ENCODE peak calls at places on chromosomes 12 and 14, in five cellular contexts. I is heart right ventricle; C is spleen; O is cardiac muscle cell; W is CD4-positive, CD25-positive, alpha-beta regulatory T cell. M is an unnamed sample. For H3K4me1, the result is how much of the 10 kb centered on the place peaks cover.

GRCh38 chr14:34256223-34256622 is 205.8 kb downstream of the SPTSSA start:
- DNase-seq in I (no peak), C (no peak), W (no peak), O (no peak), M (no peak)

GRCh38 chr12:12442548-12443071 is 85.7 kb downstream of the BORCS5 start:
- DNase-seq in W (no peak), C (no peak), I (no peak), O (peak), M (peak)

GRCh38 chr12:111443586-111443985 is 37.9 kb downstream of the SH2B3 start:
- DNase-seq in O (no peak), I (no peak), C (no peak), W (no peak), M (no peak)

GRCh38 chr12:6963016-6963731 is 7.3 kb downstream of the PHB2 start:
- DNase-seq in W (no peak), I (no peak), C (peak), O (no peak), M (no peak)

GRCh38 chr14:38208825-38209562 is 1.3 kb downstream of the SSTR1 start:
- DNase-seq in C (peak), I (peak), O (peak), W (no peak), M (no peak)

GRCh38 chr12:52837781-52838736 is 3.9 kb upstream of the KRT79 start:
- DNase-seq in C (peak), I (no peak), W (no peak), O (peak), M (peak)

GRCh38 chr12:1226951-1227350 is 235.9 kb downstream of the ERC1 start:
- DNase-seq in W (no peak), I (no peak), O (no peak), C (no peak), M (no peak)

GRCh38 chr12:53561590-53561953 is 54.3 kb upstream of the NPFF start:
- DNase-seq in W (no peak), C (no peak), I (no peak), O (peak), M (peak)

GRCh38 chr12:112684742-112685141 is 106.8 kb upstream of the RPH3A start:
- DNase-seq in W (no peak), C (no peak), I (no peak), O (no peak), M (no peak)

GRCh38 chr14:56331815-56332214 is 213.6 kb downstream of the PELI2 start:
- DNase-seq in I (no peak), C (no peak), W (no peak), O (peak), M (no peak)

GRCh38 chr12:92745874-92746553 is 43.2 kb downstream of the PLEKHG7 start:
- DNase-seq in I (peak), W (no peak), O (peak), C (no peak), M (peak)

GRCh38 chr12:53052419-53053222 is 2.8 kb downstream of the TNS2 start:
- DNase-seq in C (no peak), O (peak), W (no peak), I (peak), M (peak)

DNA sequence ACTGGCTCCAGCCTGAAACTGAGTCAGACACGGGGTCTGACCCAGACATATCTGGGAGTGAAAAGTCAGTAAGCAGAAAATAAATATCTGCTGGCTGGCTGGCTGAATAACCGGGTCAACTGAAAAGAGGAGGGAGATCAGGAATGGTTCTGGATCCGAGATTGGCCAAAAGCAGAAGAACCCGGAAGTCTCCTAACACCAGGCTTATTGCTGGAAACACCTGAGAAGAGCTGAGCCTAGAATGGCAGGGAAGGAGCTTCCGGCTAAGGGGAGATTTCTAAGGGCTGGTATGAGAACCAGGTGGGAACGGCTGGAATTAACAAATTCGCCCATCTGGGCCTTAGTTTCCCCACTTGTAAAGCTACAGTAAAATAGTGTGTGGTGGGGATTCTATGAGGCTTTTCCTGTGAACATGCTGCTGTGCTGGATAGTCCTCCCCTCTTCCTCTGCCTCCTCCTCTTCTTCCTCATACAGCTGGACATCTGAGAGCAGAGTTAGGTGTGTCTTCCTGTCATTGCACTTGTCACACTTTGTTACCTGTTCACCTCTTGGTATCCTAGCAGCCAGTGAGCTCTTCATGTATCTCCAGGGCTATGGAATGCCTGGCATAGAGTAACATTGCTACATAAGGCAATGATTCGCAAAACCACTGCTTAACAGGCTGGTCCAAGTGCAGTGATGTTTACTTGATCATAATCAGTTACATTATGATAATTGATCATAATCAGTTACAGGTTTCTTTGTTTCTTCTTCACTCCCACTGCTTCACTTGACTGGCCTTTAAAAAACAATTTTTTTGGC is 2.0 kb upstream of the SHMT2 start:
- DNase-seq in W (no peak), I (no peak), C (no peak), O (no peak), M (no peak)
- H3K4me1 ChIP-seq in W (half or more), I (under half), C (half or more), O (under half), M (under half)

DNA sequence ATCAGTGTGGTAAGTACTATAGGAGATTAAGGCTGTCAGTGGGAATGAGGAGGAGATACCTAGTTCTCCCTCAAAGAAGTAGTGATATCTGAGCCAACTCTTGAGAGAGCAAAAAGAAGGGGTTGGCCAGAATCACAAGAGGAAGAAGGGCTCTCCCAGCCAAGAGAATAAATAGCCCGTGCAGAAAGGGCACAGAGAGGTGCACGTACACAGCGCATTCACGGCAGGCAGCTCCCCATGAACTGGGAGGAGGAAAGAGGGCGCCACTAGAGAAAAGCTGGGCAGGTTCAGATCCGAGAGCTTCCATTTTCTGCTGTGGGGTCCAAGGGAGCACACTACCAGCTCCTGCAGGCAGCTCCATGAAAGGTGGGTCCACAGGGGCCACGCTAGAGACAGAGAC is 59.9 kb downstream of the PPP2R5E start:
- DNase-seq in W (no peak), C (no peak), O (no peak), I (no peak), M (no peak)
- H3K4me1 ChIP-seq in W (under half), C (half or more), O (under half), I (under half), M (under half)

GRCh38 chr14:103543140-103543539 is 14.1 kb downstream of the TRMT61A start:
- DNase-seq in O (no peak), C (peak), W (no peak), I (no peak), M (no peak)

GRCh38 chr14:103542545-103543088 is 13.6 kb downstream of the TRMT61A start:
- DNase-seq in C (peak), W (no peak), O (no peak), I (peak), M (no peak)

GRCh38 chr14:103541494-103541943 is 12.5 kb downstream of the TRMT61A start:
- DNase-seq in I (no peak), C (no peak), O (no peak), W (no peak), M (no peak)

GRCh38 chr14:103540816-103541493 is 12.0 kb downstream of the TRMT61A start:
- DNase-seq in W (no peak), O (no peak), I (no peak), C (no peak), M (no peak)

GRCh38 chr14:103541944-103542544 is 13.0 kb downstream of the TRMT61A start:
- DNase-seq in O (no peak), W (no peak), C (no peak), I (no peak), M (no peak)
- H3K4me1 ChIP-seq in O (under half), W (under half), C (under half), I (half or more), M (under half)

DNA sequence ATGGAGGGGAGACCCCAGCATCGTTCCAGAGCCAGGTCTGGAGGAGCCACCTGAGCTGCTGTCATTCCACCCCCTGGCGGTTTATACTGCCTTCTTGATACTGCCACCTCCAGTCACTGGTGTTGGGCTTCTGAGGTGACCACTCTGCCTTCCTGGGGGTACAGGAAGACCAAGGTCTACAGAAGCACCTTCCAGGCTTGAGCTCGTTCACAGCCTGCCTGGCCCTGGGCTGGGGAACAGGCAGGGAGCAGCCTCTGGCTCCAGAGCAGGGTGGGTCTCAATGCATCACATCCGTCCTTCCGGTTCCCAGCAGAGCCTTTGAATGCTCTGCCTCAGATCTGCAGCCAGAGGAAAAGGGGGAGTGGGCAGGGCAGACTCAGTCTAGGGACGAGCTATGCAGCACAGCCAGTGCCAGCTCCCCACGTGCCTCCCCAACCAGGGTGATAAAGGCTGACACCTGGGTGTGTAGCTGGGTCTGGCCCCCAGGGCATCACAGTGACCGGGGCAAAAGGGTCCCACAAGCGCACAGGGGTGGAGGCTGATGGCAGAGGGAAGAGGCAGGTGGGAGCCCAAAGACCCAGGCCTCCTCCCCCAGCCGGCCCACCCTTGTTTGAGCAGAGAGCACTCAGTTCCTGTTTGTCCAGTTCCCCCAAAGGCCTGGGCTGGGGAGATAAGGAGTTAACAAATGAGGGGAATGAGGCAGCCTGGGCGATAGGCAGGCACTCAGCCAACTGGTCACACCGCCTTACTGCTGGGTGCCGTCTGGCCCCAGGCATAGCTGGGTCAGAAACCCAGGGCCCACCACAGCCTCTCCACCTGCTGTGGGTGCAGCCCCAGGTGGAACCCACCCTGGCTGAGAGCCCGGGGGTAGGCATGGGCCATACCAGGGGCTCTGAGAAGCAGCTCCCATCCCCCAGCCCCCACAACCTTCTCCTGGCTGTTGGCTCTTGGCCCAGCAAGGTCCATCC is 17.1 kb downstream of the DEGS2 start:
- DNase-seq in W (no peak), C (no peak), O (peak), I (peak), M (no peak)
- H3K4me1 ChIP-seq in W (under half), C (half or more), O (under half), I (under half), M (under half)

DNA sequence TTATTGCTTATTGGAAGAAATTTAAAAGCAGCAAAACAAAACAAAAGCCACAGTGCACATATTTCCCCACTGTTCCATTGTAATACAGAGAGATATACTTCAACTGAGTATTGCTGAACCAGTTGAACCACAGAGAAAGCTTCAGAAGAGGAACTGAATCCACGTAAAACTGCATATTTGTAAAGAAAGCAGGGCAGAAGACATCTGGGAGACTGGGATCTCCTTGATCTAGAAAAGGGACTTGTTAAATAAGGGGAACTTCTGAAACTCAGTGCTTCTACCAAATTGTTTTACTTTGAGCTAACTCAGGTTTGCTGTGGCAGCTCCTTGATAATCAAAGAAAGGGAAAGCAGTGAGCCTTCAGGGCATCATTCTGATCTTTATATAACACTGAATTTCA is 411.1 kb upstream of the MDGA2 start:
- DNase-seq in I (no peak), W (no peak), C (no peak), O (no peak), M (no peak)
- H3K4me1 ChIP-seq in I (under half), W (under half), C (under half), O (under half), M (under half)

GRCh38 chr12:108560752-108561719 is at the start of gene SART3:
- DNase-seq in W (peak), I (peak), O (peak), C (peak), M (peak)

GRCh38 chr12:108563135-108563803 is 873 bp downstream of the ISCU start:
- DNase-seq in C (peak), W (peak), I (peak), O (peak), M (peak)

GRCh38 chr12:108561852-108562347 is 496 bp upstream of the ISCU start:
- DNase-seq in W (no peak), I (no peak), O (no peak), C (no peak), M (no peak)

GRCh38 chr12:108563804-108564151 is 1.4 kb downstream of the ISCU start:
- DNase-seq in W (no peak), O (no peak), I (no peak), C (no peak), M (no peak)

DNA sequence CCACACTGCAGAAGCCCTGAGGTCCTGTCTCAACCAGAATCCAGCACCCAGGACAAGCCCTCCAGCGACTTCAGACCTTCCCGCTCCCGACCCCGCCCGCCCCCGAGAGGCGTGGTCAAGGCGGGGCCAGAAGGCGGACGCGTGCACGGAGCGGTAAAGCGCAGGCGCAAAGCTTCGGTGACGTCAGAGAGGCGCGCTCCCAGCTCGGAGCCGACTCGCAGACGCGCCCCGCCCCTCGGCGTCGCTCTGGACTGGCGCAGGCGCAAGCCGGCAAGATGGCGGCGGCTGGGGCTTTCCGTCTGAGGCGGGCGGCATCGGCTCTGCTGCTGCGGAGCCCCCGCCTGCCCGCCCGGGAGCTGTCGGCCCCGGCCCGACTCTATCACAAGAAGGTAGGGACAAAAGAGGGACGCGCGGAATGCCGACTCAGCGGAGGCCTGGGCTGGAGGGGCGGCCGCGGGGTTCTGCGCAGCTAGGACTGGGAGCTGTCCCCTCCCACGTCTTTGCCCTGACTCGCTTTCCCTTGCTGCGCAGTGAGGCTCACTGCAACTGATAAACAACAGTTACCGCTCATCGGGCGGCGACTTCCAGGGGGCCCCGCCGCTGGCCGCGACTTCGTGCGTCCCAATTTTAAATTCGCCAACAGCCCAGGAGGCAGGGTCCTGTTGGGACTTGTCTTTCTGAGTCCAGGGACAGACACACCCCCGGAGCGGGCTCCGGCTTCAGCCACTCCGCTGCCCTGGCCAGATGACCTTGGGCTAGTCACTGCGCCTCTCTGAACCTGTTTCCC is at the start of gene ISCU:
- DNase-seq in C (peak), W (peak), O (peak), I (peak), M (peak)
- H3K4me1 ChIP-seq in C (half or more), W (half or more), O (under half), I (under half), M (under half)

GRCh38 chr14:36660736-36661505 is 739 bp upstream of the PAX9 start:
- DNase-seq in O (no peak), I (no peak), C (no peak), W (no peak), M (no peak)

GRCh38 chr14:36662543-36663403 is 1.1 kb downstream of the PAX9 start:
- DNase-seq in O (no peak), I (no peak), C (no peak), W (no peak), M (peak)

GRCh38 chr14:36663404-36664321 is 2.0 kb downstream of the PAX9 start:
- DNase-seq in C (no peak), O (no peak), I (no peak), W (no peak), M (peak)

GRCh38 chr14:36661506-36662257 is at the start of gene PAX9:
- DNase-seq in I (no peak), C (no peak), O (peak), W (no peak), M (peak)

DNA sequence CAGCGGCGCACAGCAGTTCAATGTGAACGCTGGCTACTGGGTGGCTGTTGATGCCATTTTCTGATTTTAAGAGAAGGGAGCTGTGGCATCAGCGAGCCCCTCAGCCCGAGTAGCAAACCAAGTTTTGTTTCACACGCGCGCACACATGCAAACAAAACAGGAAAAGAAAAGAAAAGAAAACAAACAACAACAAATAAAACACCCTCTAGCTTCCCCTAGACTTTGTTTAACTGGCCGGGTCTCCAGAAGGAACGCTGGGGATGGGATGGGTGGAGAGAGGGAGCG is 540 bp downstream of the PAX9 start:
- DNase-seq in O (no peak), C (no peak), W (no peak), I (no peak), M (no peak)
- H3K4me1 ChIP-seq in O (under half), C (half or more), W (under half), I (under half), M (under half)

GRCh38 chr14:68504861-68505260 is 288.0 kb downstream of the ZFP36L1 start:
- DNase-seq in C (no peak), W (no peak), I (no peak), O (no peak), M (no peak)
- H3K4me1 ChIP-seq in C (half or more), W (under half), I (under half), O (under half), M (under half)